ENCODE peak calls at places on chromosome 6, in nine cellular contexts. G is uterus, O is tibial nerve, T is breast epithelium, B is spleen, L is GM12878, A is IMR-90, V is lower leg skin, F is H1. P is an unnamed sample.

GRCh38 chr6:66226099-66226498 is 519.1 kb upstream of the EYS start:
- DNase-seq in G (no peak), O (no peak), T (no peak), B (no peak), L (no peak), A (no peak), V (no peak), F (no peak), P (no peak)

GRCh38 chr6:170259301-170259700 is 31.6 kb downstream of the DLL1 start:
- DNase-seq in G (no peak), O (no peak), T (peak), B (peak), L (no peak), A (no peak), V (no peak), F (no peak), P (no peak)

GRCh38 chr6:107634147-107635057 is 144.5 kb downstream of the SOBP start:
- DNase-seq in G (no peak), O (no peak), T (no peak), B (no peak), L (no peak), A (no peak), V (no peak), F (no peak), P (no peak)

GRCh38 chr6:160510199-160510598 is 153.9 kb downstream of the LPA start:
- DNase-seq in G (no peak), O (no peak), T (no peak), B (no peak), L (no peak), A (peak), V (no peak), F (no peak), P (peak)

GRCh38 chr6:132481189-132481588 is 31.7 kb downstream of the STX7 start:
- DNase-seq in G (no peak), O (no peak), T (no peak), B (no peak), L (no peak), A (no peak), V (no peak), F (no peak), P (no peak)

GRCh38 chr6:119148825-119149525 is 70.5 kb upstream of the FAM184A start:
- DNase-seq in G (no peak), O (no peak), T (no peak), B (no peak), L (no peak), A (peak), V (no peak), F (peak), P (no peak)

GRCh38 chr6:8219352-8219943 is 117.1 kb upstream of the EEF1E1 start:
- DNase-seq in G (no peak), O (no peak), T (no peak), B (no peak), L (no peak), A (peak), V (no peak), F (peak), P (peak)

GRCh38 chr6:43990627-43991619 is 136.3 kb downstream of the MRPL14 start:
- DNase-seq in G (peak), O (no peak), T (no peak), B (no peak), L (no peak), A (peak), V (no peak), F (no peak), P (no peak)

GRCh38 chr6:5162401-5162800 is 77.3 kb downstream of the PPP1R3G start:
- DNase-seq in G (no peak), O (no peak), T (no peak), B (no peak), L (no peak), A (no peak), V (no peak), F (no peak), P (no peak)

GRCh38 chr6:72857791-72858190 is 235.9 kb downstream of the KCNQ5 start:
- DNase-seq in G (no peak), O (no peak), T (no peak), B (no peak), L (no peak), A (peak), V (no peak), F (no peak), P (no peak)

GRCh38 chr6:3751019-3751729 is at the start of gene PXDC1:
- DNase-seq in G (no peak), O (no peak), T (no peak), B (peak), L (no peak), A (no peak), V (peak), F (peak), P (no peak)
- TF ChIP-seq POLR2A in G (no peak), O (no peak), T (no peak), B (no peak), L (no peak), A (peak), V (no peak), F (no peak), P (no peak)

GRCh38 chr6:98724537-98724936 is 109.8 kb upstream of the POU3F2 start:
- DNase-seq in G (no peak), O (no peak), T (no peak), B (no peak), L (no peak), A (no peak), V (no peak), F (no peak), P (no peak)
- TF ChIP-seq POLR2A in G (no peak), O (no peak), T (no peak), B (no peak), L (no peak), A (no peak), V (no peak), F (no peak), P (no peak)

DNA sequence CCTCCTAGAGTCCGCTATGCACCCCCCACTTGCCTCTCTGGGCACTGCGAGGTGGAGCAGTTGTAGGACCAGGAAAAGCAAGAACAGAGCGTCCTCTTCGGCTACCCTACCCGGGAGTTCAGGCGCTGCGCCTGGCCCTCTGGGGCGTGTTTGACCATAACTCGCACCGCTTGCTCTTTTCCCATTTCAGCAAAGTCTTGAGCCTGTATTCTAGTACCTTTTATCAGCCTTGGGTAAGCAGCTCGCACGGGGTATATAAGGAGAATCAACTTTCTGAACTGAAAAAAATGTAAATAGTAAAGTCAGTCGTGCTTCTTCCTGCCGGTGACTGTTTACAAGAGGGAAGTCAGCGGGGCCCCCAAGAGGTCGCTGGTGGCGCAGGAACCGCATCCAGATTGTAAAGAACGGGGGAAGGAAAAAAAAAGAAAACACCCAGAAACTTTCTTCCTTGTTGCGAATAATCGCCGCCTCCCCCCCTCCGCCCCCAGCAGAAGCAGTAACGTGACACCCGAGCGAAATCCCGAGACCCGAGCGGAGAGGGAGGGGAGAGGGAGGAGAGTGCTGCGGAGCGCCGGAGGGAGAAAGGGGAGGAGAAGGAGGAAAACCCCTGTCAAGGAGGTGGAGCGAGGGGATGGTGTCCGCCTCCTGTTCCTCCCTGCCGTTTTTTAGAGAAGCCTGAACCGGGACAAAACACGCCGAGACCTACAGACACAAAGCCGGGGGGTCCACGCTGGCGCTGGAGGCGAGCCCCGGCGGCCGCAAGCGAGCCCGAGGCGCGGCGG is at the start of gene UST:
- DNase-seq in G (peak), O (peak), T (peak), B (peak), L (no peak), A (peak), V (peak), F (peak), P (peak)
- TF ChIP-seq POLR2A in G (peak), O (peak), T (no peak), B (no peak), L (no peak), A (peak), V (no peak), F (no peak), P (no peak)

GRCh38 chr6:56692586-56693245 is 50.0 kb upstream of the DST start:
- DNase-seq in G (no peak), O (no peak), T (no peak), B (no peak), L (no peak), A (peak), V (no peak), F (no peak), P (no peak)

GRCh38 chr6:56693988-56694387 is 51.3 kb upstream of the DST start:
- DNase-seq in G (no peak), O (no peak), T (no peak), B (no peak), L (no peak), A (no peak), V (no peak), F (no peak), P (no peak)

GRCh38 chr6:56695702-56696101 is 53.0 kb upstream of the DST start:
- DNase-seq in G (no peak), O (no peak), T (no peak), B (no peak), L (no peak), A (peak), V (no peak), F (no peak), P (no peak)

GRCh38 chr6:56691201-56691595 is 48.5 kb upstream of the DST start:
- DNase-seq in G (no peak), O (no peak), T (no peak), B (no peak), L (no peak), A (no peak), V (no peak), F (no peak), P (no peak)

GRCh38 chr6:56693246-56693607 is 50.5 kb upstream of the DST start:
- DNase-seq in G (peak), O (peak), T (peak), B (peak), L (no peak), A (peak), V (peak), F (no peak), P (no peak)
- TF ChIP-seq POLR2A in G (no peak), O (no peak), T (peak), B (peak), L (no peak), A (peak), V (no peak), F (no peak), P (no peak)

GRCh38 chr6:127346512-127346911 is 3.1 kb upstream of the ECHDC1 start:
- DNase-seq in G (no peak), O (no peak), T (no peak), B (no peak), L (no peak), A (no peak), V (no peak), F (no peak), P (no peak)
- TF ChIP-seq POLR2A in G (no peak), O (no peak), T (no peak), B (no peak), L (no peak), A (no peak), V (no peak), F (no peak), P (no peak)

DNA sequence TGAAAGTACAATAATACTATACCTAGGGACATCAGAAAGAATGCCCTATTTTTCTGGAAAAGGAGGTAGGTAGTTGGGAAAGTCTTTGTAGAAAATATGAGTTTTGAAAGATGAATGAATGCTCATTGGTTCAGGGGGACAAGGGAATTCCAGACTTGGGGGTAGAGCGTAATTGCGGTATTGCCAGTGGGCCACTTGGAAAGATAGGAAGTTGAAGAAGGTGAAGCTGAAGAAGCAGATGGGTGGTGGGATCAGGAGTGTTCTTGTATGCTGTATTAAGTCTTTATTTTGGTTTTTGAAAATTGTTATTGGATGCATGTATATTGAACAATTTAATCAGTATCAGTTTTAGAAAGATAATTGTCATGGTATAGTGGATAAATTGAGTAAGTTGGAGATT is 57.9 kb upstream of the SMIM8 start:
- DNase-seq in G (no peak), O (no peak), T (no peak), B (no peak), L (no peak), A (no peak), V (no peak), F (no peak), P (no peak)
- TF ChIP-seq POLR2A in G (no peak), O (no peak), T (no peak), B (no peak), L (no peak), A (no peak), V (no peak), F (no peak), P (no peak)

GRCh38 chr6:28161410-28162079 is 19.9 kb downstream of the ZKSCAN8 start:
- DNase-seq in G (peak), O (peak), T (peak), B (peak), L (peak), A (peak), V (peak), F (peak), P (peak)
- TF ChIP-seq POLR2A in G (no peak), O (no peak), T (no peak), B (no peak), L (peak), A (peak), V (no peak), F (peak), P (peak)

GRCh38 chr6:35452186-35453090 is at the start of gene FANCE:
- DNase-seq in G (peak), O (peak), T (peak), B (peak), L (peak), A (peak), V (peak), F (peak), P (peak)
- TF ChIP-seq POLR2A in G (peak), O (no peak), T (no peak), B (no peak), L (peak), A (no peak), V (no peak), F (no peak), P (peak)

GRCh38 chr6:79233611-79234149 is 802 bp downstream of the HMGN3 start:
- DNase-seq in G (peak), O (peak), T (peak), B (peak), L (peak), A (peak), V (peak), F (peak), P (peak)
- TF ChIP-seq POLR2A in G (peak), O (no peak), T (peak), B (no peak), L (peak), A (peak), V (no peak), F (peak), P (peak)